ENCODE peak calls at places on chromosomes 6 and 20, in six cellular contexts. U is H9, Y is trophoblast cell, J is neuronal stem cell, I is mesenchymal stem cell, H is H1. L is an unnamed sample.

GRCh38 chr6:7681449-7681848 is 44.5 kb upstream of the BMP6 start:
- DNase-seq in U (no peak), Y (no peak), J (no peak), I (no peak), H (peak; percentile 31), L (no peak)

GRCh38 chr6:57265755-57266221 is 43.7 kb upstream of the RAB23 start:
- DNase-seq in U (no peak), Y (no peak), J (no peak), I (peak; percentile 59), H (no peak), L (peak; percentile 72)

GRCh38 chr6:75530696-75531095 is 37.1 kb upstream of the FILIP1 start:
- DNase-seq in U (no peak), Y (peak; percentile 68), J (no peak), I (no peak), H (no peak), L (peak; percentile 18)

GRCh38 chr20:63950701-63951397 is 5.4 kb downstream of the UCKL1 start:
- DNase-seq in U (no peak), Y (no peak), J (no peak), I (no peak), H (no peak), L (no peak)

GRCh38 chr6:24574809-24575208 is 71.2 kb downstream of the KIAA0319 start:
- DNase-seq in U (no peak), Y (peak; percentile 25), J (no peak), I (no peak), H (no peak), L (no peak)

GRCh38 chr6:140051521-140052455 is 677.3 kb upstream of the CITED2 start:
- DNase-seq in U (no peak), Y (peak; percentile 94), J (no peak), I (peak; percentile 98), H (no peak), L (peak; percentile 98)

GRCh38 chr20:58719258-58719657 is 26.7 kb downstream of the NPEPL1 start:
- DNase-seq in U (peak; percentile 20), Y (no peak), J (no peak), I (no peak), H (peak; percentile 39), L (no peak)

GRCh38 chr6:44076366-44077200 is 50.7 kb downstream of the MRPL14 start:
- DNase-seq in U (no peak), Y (peak; percentile 34), J (no peak), I (peak; percentile 50), H (no peak), L (no peak)

GRCh38 chr6:10696655-10697054 is 1.9 kb downstream of the PAK1IP1 start:
- DNase-seq in U (no peak), Y (no peak), J (no peak), I (no peak), H (no peak), L (no peak)

GRCh38 chr20:46894971-46895905 is 595 bp downstream of the EYA2 start:
- DNase-seq in U (peak; percentile 39), Y (peak; percentile 53), J (peak; percentile 38), I (no peak), H (peak; percentile 63), L (peak; percentile 68)
- H2AFZ ChIP-seq in U (no peak overlapping the region), Y (peak overlapping the region; percentile 93), J (peak overlapping the region; percentile 53), I (no peak overlapping the region), H (peak overlapping the region; percentile 72), L (peak overlapping the region; percentile 78)

GRCh38 chr20:50730765-50731054 is 670 bp upstream of the PARD6B start:
- DNase-seq in U (no peak), Y (no peak), J (no peak), I (no peak), H (no peak), L (no peak)
- H3K4ac ChIP-seq in U (no peak overlapping the region), Y (no peak overlapping the region), J (no peak overlapping the region), I (peak overlapping the region; percentile 39), H (peak overlapping the region; percentile 45), L (peak overlapping the region; percentile 73)

GRCh38 chr20:60009318-60009717 is 51.1 kb downstream of the CDH26 start:
- DNase-seq in U (no peak), Y (no peak), J (no peak), I (no peak), H (no peak), L (no peak)
- H3K27ac ChIP-seq in U (no peak overlapping the region), Y (no peak overlapping the region), J (no peak overlapping the region), I (no peak overlapping the region), H (no peak overlapping the region), L (no peak overlapping the region)

DNA sequence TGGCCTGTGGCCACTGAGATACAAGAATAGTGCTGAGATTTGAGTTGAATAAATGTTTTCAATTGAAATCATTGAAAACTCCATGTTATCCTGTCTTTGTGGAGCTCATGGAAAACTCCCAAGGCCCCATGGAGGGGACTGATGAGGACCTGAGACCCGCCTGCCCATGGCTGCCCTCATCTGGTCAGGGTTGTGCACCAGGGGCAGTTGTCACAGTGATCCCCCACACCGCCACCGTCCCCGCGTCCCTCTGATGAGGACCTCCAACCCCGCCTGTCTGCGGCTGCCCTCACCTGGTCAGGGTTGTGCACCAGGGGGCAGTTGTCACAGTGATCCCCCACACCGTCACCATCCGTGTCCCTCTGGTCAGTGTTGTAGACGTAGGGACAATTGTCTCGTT is 27.8 kb downstream of the THBS2 start:
- DNase-seq in U (no peak), Y (no peak), J (no peak), I (no peak), H (no peak), L (no peak)
- H2AFZ ChIP-seq in U (no peak overlapping the region), Y (no peak overlapping the region), J (no peak overlapping the region), I (no peak overlapping the region), H (no peak overlapping the region), L (no peak overlapping the region)

GRCh38 chr6:151690768-151691562 is 116.5 kb upstream of the ESR1 start:
- DNase-seq in U (no peak), Y (peak; percentile 13), J (no peak), I (no peak), H (no peak), L (no peak)

GRCh38 chr6:151692216-151692615 is 115.3 kb upstream of the ESR1 start:
- DNase-seq in U (no peak), Y (no peak), J (no peak), I (no peak), H (no peak), L (no peak)

GRCh38 chr6:151690303-151690702 is 117.2 kb upstream of the ESR1 start:
- DNase-seq in U (no peak), Y (no peak), J (no peak), I (no peak), H (no peak), L (no peak)

GRCh38 chr6:151693366-151693765 is 114.1 kb upstream of the ESR1 start:
- DNase-seq in U (no peak), Y (peak; percentile 87), J (no peak), I (no peak), H (no peak), L (no peak)

GRCh38 chr6:151689499-151690201 is 117.8 kb upstream of the ESR1 start:
- DNase-seq in U (no peak), Y (no peak), J (no peak), I (no peak), H (no peak), L (no peak)
- H3K4ac ChIP-seq in U (no peak overlapping the region), Y (no peak overlapping the region), J (no peak overlapping the region), I (no peak overlapping the region), H (no peak overlapping the region), L (no peak overlapping the region)

DNA sequence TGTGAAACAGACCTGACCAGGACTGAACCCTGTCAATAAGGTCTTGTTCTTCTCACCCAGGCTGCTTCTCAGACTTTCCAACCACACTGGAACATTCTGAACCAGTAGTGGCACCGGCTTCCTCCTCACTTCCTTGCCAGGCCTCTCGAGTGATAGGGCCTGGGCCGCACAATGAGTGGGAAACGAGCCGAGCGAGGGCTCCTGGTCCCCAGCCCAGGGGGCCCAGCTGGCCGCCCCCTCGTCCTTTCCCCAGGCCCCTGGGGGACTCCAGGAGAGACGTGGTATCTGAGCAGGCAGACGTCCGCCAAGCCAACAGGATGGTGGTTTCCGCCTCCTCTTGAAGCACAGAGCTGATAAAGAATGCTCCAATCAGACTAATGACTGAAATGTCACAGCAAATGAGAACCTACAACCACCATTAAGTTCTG is 117.9 kb downstream of the GMDS start:
- DNase-seq in U (no peak), Y (no peak), J (no peak), I (no peak), H (no peak), L (no peak)
- H3K27ac ChIP-seq in U (no peak overlapping the region), Y (no peak overlapping the region), J (no peak overlapping the region), I (no peak overlapping the region), H (no peak overlapping the region), L (no peak overlapping the region)

GRCh38 chr20:43446361-43446879 is 11.3 kb upstream of the SRSF6 start:
- DNase-seq in U (no peak), Y (no peak), J (no peak), I (no peak), H (no peak), L (no peak)

GRCh38 chr20:43444107-43444506 is 13.6 kb upstream of the SRSF6 start:
- DNase-seq in U (peak; percentile 16), Y (no peak), J (no peak), I (no peak), H (no peak), L (no peak)

GRCh38 chr20:43438578-43439316 is 18.9 kb upstream of the SRSF6 start:
- DNase-seq in U (no peak), Y (no peak), J (no peak), I (no peak), H (no peak), L (no peak)

GRCh38 chr20:43440531-43440930 is 17.2 kb upstream of the SRSF6 start:
- DNase-seq in U (no peak), Y (no peak), J (no peak), I (no peak), H (no peak), L (no peak)

DNA sequence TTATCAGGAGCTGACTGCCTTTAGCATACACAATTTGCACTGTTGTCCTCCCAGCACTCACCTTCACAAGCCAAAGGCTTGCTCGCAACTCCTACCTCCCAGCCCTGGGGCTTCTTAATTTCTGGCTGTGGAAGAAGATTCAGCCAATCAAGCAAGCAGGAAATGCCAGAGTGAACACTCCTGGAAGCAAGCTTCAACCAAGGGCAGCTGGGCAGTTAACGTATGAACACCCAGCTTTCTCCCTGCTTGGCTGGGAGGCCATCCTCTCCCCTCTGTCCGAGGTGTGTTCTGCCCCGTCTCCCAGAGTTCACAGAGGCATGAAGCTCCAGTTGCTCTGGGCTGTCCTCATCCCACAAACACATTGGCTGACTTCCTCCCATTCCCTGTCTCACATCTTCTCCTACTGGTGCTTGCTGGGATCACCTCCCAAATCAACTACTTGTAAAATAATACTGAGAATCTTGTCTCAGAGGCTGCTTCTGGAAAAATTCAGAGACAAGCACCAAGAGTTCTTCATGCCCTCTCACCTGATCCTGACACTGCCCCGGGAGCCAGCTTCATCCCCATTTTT is 15.3 kb upstream of the SRSF6 start:
- DNase-seq in U (peak; percentile 58), Y (no peak), J (no peak), I (no peak), H (no peak), L (peak; percentile 27)
- H2AFZ ChIP-seq in U (no peak overlapping the region), Y (no peak overlapping the region), J (peak overlapping the region; percentile 20), I (no peak overlapping the region), H (peak overlapping the region; percentile 47), L (peak overlapping the region; percentile 81)

GRCh38 chr20:45765980-45766379 is 25.7 kb downstream of the WFDC3 start:
- DNase-seq in U (peak; percentile 41), Y (no peak), J (no peak), I (no peak), H (no peak), L (no peak)
- H3K4ac ChIP-seq in U (no peak overlapping the region), Y (no peak overlapping the region), J (no peak overlapping the region), I (no peak overlapping the region), H (peak overlapping the region; percentile 91), L (no peak overlapping the region)